ENCODE peak calls at places on chromosomes 13 and 19, in eight cellular contexts. C is lower lobe of right lung; Q is CD8-positive, alpha-beta memory T cell; H is HTR-8/SVneo; R is stimulated activated CD4-positive, alpha-beta T cell treated with anti-CD3 and anti-CD28 coated beads, Interleukin-2, amount 100 ng/mL, for 48 hours; V is A549; N is mesendoderm; T is astrocyte of the spinal cord. J is an unnamed sample.

GRCh38 chr19:15101479-15102082 is 5.6 kb upstream of the SYDE1 start:
- DNase-seq in V (no peak), T (peak; percentile 39), C (no peak), R (peak; percentile 57), N (peak; percentile 75), Q (peak; percentile 36), H (no peak), J (peak; percentile 51)

GRCh38 chr13:33191425-33192221 is 93.9 kb downstream of the STARD13 start:
- DNase-seq in V (no peak), R (no peak), C (no peak), T (peak; percentile 86), N (no peak), H (no peak), Q (no peak), J (no peak)

GRCh38 chr19:7512400-7512851 is 3.5 kb upstream of the ZNF358 start:
- DNase-seq in V (no peak), N (peak; percentile 85), C (no peak), T (no peak), Q (no peak), H (peak; percentile 72), R (no peak), J (no peak)

GRCh38 chr19:55554302-55554701 is 9.0 kb upstream of the SBK3 start:
- DNase-seq in C (no peak), Q (no peak), N (no peak), R (no peak), H (no peak), T (no peak), V (no peak), J (no peak)

GRCh38 chr19:34793562-34793961 is 20.5 kb upstream of the ZNF599 start:
- DNase-seq in Q (no peak), C (no peak), N (no peak), H (no peak), R (no peak), V (no peak), T (no peak), J (no peak)

GRCh38 chr13:46627462-46627861 is 74.5 kb downstream of the LRCH1 start:
- DNase-seq in R (no peak), H (no peak), T (no peak), V (no peak), C (no peak), N (no peak), Q (no peak), J (no peak)

GRCh38 chr13:105573134-105573533 is 962.3 kb downstream of the EFNB2 start:
- DNase-seq in V (no peak), T (peak; percentile 30), N (no peak), C (no peak), R (no peak), H (no peak), Q (no peak), J (no peak)

GRCh38 chr19:17282488-17283256 is 971 bp downstream of the ANKLE1 start:
- DNase-seq in C (peak; percentile 90), H (peak; percentile 90), R (peak; percentile 79), V (peak; percentile 64), Q (peak; percentile 73), N (peak; percentile 89), T (peak; percentile 65), J (peak; percentile 63)

GRCh38 chr13:52029569-52029968 is 5.1 kb downstream of the UTP14C start:
- DNase-seq in H (no peak), T (no peak), V (no peak), N (no peak), Q (no peak), R (no peak), C (no peak), J (no peak)

GRCh38 chr19:46299004-46299509 is 2.2 kb downstream of the HIF3A start:
- DNase-seq in V (peak; percentile 95), H (peak; percentile 90), T (peak; percentile 92), R (no peak), C (peak; percentile 95), Q (no peak), N (no peak), J (peak; percentile 71)

GRCh38 chr19:1250374-1251232 is 2.2 kb downstream of the MIDN start:
- DNase-seq in N (peak; percentile 92), V (no peak), T (peak; percentile 75), Q (peak; percentile 82), C (peak; percentile 84), R (no peak), H (no peak), J (no peak)

GRCh38 chr19:31296741-31297390 is 52.4 kb downstream of the TSHZ3 start:
- DNase-seq in T (no peak), C (no peak), H (no peak), N (no peak), Q (no peak), V (no peak), R (no peak), J (no peak)

GRCh38 chr19:7199613-7200533 is 94.3 kb downstream of the INSR start:
- DNase-seq in Q (no peak), C (no peak), N (peak; percentile 19), V (peak; percentile 25), R (no peak), T (no peak), H (no peak), J (no peak)

GRCh38 chr13:21069561-21070004 is 8.2 kb upstream of the LATS2 start:
- DNase-seq in R (no peak), N (peak; percentile 56), V (peak; percentile 59), C (no peak), T (peak; percentile 92), H (peak; percentile 67), Q (no peak), J (peak; percentile 68)

GRCh38 chr19:15609261-15609660 is 5.8 kb upstream of the CYP4F8 start:
- DNase-seq in V (no peak), R (no peak), Q (no peak), N (no peak), H (no peak), C (no peak), T (no peak), J (no peak)

GRCh38 chr13:109204252-109204651 is 574.8 kb downstream of the MYO16 start:
- DNase-seq in V (no peak), T (no peak), C (no peak), Q (no peak), R (no peak), H (no peak), N (no peak), J (no peak)

GRCh38 chr19:51131780-51132680 is 7.3 kb downstream of the SIGLEC9 start:
- DNase-seq in C (peak; percentile 77), V (no peak), N (peak; percentile 38), Q (peak; percentile 48), T (peak; percentile 1), H (no peak), R (no peak), J (peak; percentile 67)

GRCh38 chr13:43326100-43326499 is 302.7 kb downstream of the DNAJC15 start:
- DNase-seq in V (no peak), Q (no peak), C (no peak), R (no peak), T (no peak), H (no peak), N (no peak), J (no peak)

GRCh38 chr19:55525289-55526101 is 11.4 kb downstream of the SBK2 start:
- DNase-seq in N (peak; percentile 88), V (no peak), T (no peak), C (no peak), H (no peak), R (no peak), Q (no peak), J (no peak)

GRCh38 chr19:2532252-2533071 is 56.5 kb downstream of the GADD45B start:
- DNase-seq in C (no peak), H (no peak), Q (no peak), R (no peak), V (no peak), T (peak; percentile 81), N (no peak), J (no peak)

GRCh38 chr19:47302249-47302648 is 7.4 kb upstream of the C5AR1 start:
- DNase-seq in V (no peak), H (no peak), R (no peak), C (no peak), Q (no peak), T (no peak), N (no peak), J (no peak)

GRCh38 chr13:113319371-113319770 is 22.3 kb downstream of the LAMP1 start:
- DNase-seq in N (no peak), Q (no peak), H (no peak), V (no peak), C (no peak), T (no peak), R (no peak), J (no peak)

GRCh38 chr19:17020380-17020779 is 6.2 kb downstream of the CPAMD8 start:
- DNase-seq in T (no peak), R (no peak), Q (no peak), C (no peak), H (no peak), V (no peak), N (no peak), J (no peak)

GRCh38 chr19:43784251-43784980 is 3.6 kb upstream of the KCNN4 start:
- DNase-seq in C (no peak), V (peak; percentile 92), N (peak; percentile 83), Q (peak; percentile 57), T (peak; percentile 86), H (peak; percentile 78), R (peak; percentile 56), J (peak; percentile 63)

GRCh38 chr19:18007939-18008673 is at the start of gene ARRDC2:
- DNase-seq in T (peak; percentile 95), C (peak; percentile 92), H (peak; percentile 97), V (no peak), R (peak; percentile 81), Q (peak; percentile 87), N (peak; percentile 94), J (peak; percentile 96)

GRCh38 chr19:33778089-33778791 is 18.4 kb upstream of the KCTD15 start:
- DNase-seq in N (peak; percentile 65), H (peak; percentile 78), T (peak; percentile 57), Q (peak; percentile 79), R (peak; percentile 87), C (peak; percentile 90), V (peak; percentile 96), J (peak; percentile 89)

GRCh38 chr13:29676535-29676934 is 81.0 kb upstream of the SLC7A1 start:
- DNase-seq in V (no peak), R (no peak), H (peak; percentile 9), T (peak; percentile 9), Q (no peak), C (no peak), N (peak; percentile 3), J (no peak)

GRCh38 chr19:19371056-19371455 is 34.4 kb upstream of the GATAD2A start:
- DNase-seq in C (no peak), Q (no peak), H (no peak), T (no peak), N (no peak), R (no peak), V (no peak), J (no peak)

GRCh38 chr19:31530781-31531180 is 181.5 kb upstream of the TSHZ3 start:
- DNase-seq in C (no peak), T (no peak), R (no peak), Q (no peak), H (no peak), N (no peak), V (no peak), J (no peak)

GRCh38 chr13:99741979-99742378 is 229.6 kb downstream of the ZIC5 start:
- DNase-seq in V (no peak), T (no peak), N (no peak), Q (no peak), R (no peak), C (no peak), H (no peak), J (no peak)

GRCh38 chr19:14091885-14092462 is 1.4 kb upstream of the SAMD1 start:
- DNase-seq in R (no peak), Q (no peak), V (no peak), N (no peak), H (no peak), T (no peak), C (no peak), J (no peak)

GRCh38 chr13:111387026-111387871 is 66.8 kb downstream of the TEX29 start:
- DNase-seq in Q (no peak), V (no peak), C (no peak), N (no peak), R (no peak), T (no peak), H (no peak), J (no peak)

GRCh38 chr13:49053215-49053614 is 77.5 kb downstream of the FNDC3A start:
- DNase-seq in H (no peak), C (no peak), N (no peak), R (no peak), V (no peak), Q (no peak), T (no peak), J (no peak)